ENCODE peak calls at places on chromosome 18, in ten cellular contexts. Q, X, V, J, I, Y, W, A, M and H are unnamed samples.

GRCh38 chr18:21110667-21111350 is 804 bp downstream of the ROCK1 start:
- DNase-seq in X (peak), A (peak), I (peak), W (peak), V (no peak), Y (no peak), M (no peak), Q (peak), J (no peak), H (peak)

GRCh38 chr18:10057401-10057800 is 143.6 kb downstream of the VAPA start:
- DNase-seq in Y (no peak), A (no peak), Q (no peak), W (no peak), X (no peak), J (no peak), I (no peak), V (no peak), M (no peak), H (peak)

GRCh38 chr18:25561923-25562322 is 210.0 kb upstream of the ZNF521 start:
- DNase-seq in X (no peak), Y (no peak), I (peak), W (no peak), M (no peak), Q (peak), V (no peak), J (no peak), A (peak), H (peak)

GRCh38 chr18:59282341-59282740 is 9.1 kb upstream of the RAX start:
- DNase-seq in Q (no peak), W (no peak), Y (no peak), I (no peak), X (no peak), A (no peak), V (no peak), M (no peak), J (no peak), H (no peak)

GRCh38 chr18:26460449-26461091 is 87.8 kb downstream of the KCTD1 start:
- DNase-seq in Y (peak), I (peak), J (no peak), W (peak), Q (no peak), X (no peak), V (no peak), A (peak), M (no peak), H (peak)

GRCh38 chr18:12657048-12657848 is 659 bp downstream of the SPIRE1 start:
- DNase-seq in M (no peak), X (peak), I (peak), Y (no peak), A (peak), W (peak), V (no peak), Q (peak), J (no peak), H (peak)

GRCh38 chr18:36035253-36035652 is 32.1 kb downstream of the RPRD1A start:
- DNase-seq in Q (no peak), X (no peak), W (peak), M (no peak), Y (no peak), I (no peak), J (no peak), A (peak), V (no peak), H (peak)

GRCh38 chr18:3008546-3008945 is 4.4 kb downstream of the LPIN2 start:
- DNase-seq in W (no peak), M (no peak), V (no peak), Y (no peak), I (no peak), J (no peak), A (peak), Q (no peak), X (no peak), H (peak)

GRCh38 chr18:26941608-26942007 is 76.1 kb upstream of the AQP4 start:
- DNase-seq in Q (no peak), V (no peak), X (no peak), I (no peak), Y (no peak), J (no peak), M (peak), W (peak), A (no peak), H (no peak)

GRCh38 chr18:11798271-11798670 is 52.9 kb upstream of the CHMP1B start:
- DNase-seq in I (no peak), W (no peak), M (no peak), V (no peak), X (no peak), Q (no peak), A (no peak), Y (no peak), J (no peak), H (no peak)

GRCh38 chr18:36212301-36212977 is 25.1 kb downstream of the MOCOS start:
- DNase-seq in A (peak), X (no peak), Y (no peak), J (no peak), V (no peak), W (no peak), M (no peak), Q (no peak), I (no peak), H (peak)

GRCh38 chr18:49024808-49025361 is 74.1 kb upstream of the SMAD7 start:
- DNase-seq in Q (no peak), X (no peak), J (no peak), M (no peak), A (no peak), I (no peak), W (no peak), Y (no peak), V (no peak), H (no peak)

GRCh38 chr18:48884306-48885235 is 66.2 kb downstream of the SMAD7 start:
- DNase-seq in V (no peak), A (no peak), M (no peak), Y (no peak), Q (no peak), X (no peak), W (no peak), I (no peak), J (no peak), H (no peak)

GRCh38 chr18:9913151-9913525 is 678 bp upstream of the VAPA start:
- DNase-seq in M (no peak), Y (no peak), A (no peak), Q (no peak), I (no peak), V (no peak), J (no peak), W (no peak), X (no peak), H (no peak)

GRCh38 chr18:24987271-24987932 is 364.6 kb downstream of the ZNF521 start:
- DNase-seq in A (peak), Y (no peak), V (no peak), I (peak), J (no peak), M (no peak), W (no peak), X (no peak), Q (no peak), H (peak)

GRCh38 chr18:45775241-45775676 is 50.2 kb upstream of the SIGLEC15 start:
- DNase-seq in M (peak), V (no peak), W (peak), A (peak), X (no peak), J (no peak), Y (no peak), I (no peak), Q (peak), H (peak)

GRCh38 chr18:75376004-75376403 is 51.5 kb downstream of the SMIM21 start:
- DNase-seq in J (no peak), A (no peak), Y (no peak), I (no peak), Q (no peak), M (no peak), V (no peak), X (peak), W (no peak), H (no peak)

GRCh38 chr18:183769-184168 is 25.4 kb downstream of the USP14 start:
- DNase-seq in X (peak), M (no peak), Y (peak), Q (no peak), W (peak), V (no peak), A (peak), J (no peak), I (peak), H (peak)